ENCODE peak calls at places on chromosomes 12 and 14, in four cellular contexts. I is A549, P is ovary, W is psoas muscle. N is an unnamed sample.

GRCh38 chr12:111368291-111368683 is 608 bp downstream of the PHETA1 start:
- DNase-seq in I (no peak), P (peak), W (peak), N (no peak)

GRCh38 chr12:3558255-3558654 is 67.3 kb downstream of the PRMT8 start:
- DNase-seq in I (no peak), P (no peak), W (no peak), N (no peak)

GRCh38 chr12:10652192-10652591 is 21.7 kb downstream of the STYK1 start:
- DNase-seq in I (no peak), P (no peak), W (no peak), N (no peak)

GRCh38 chr14:87111141-87111540 is 881.8 kb downstream of the GALC start:
- DNase-seq in I (no peak), P (no peak), W (no peak), N (no peak)

GRCh38 chr14:105419305-105420091 is at the start of gene MTA1:
- DNase-seq in I (no peak), P (no peak), W (peak), N (peak)

GRCh38 chr14:77123381-77124344 is 17.9 kb downstream of the ZDHHC22 start:
- DNase-seq in I (no peak), P (no peak), W (no peak), N (no peak)

GRCh38 chr12:101839324-101840283 is 8.8 kb upstream of the GNPTAB start:
- DNase-seq in I (peak), P (peak), W (peak), N (peak)

GRCh38 chr12:108185002-108185401 is 55.9 kb downstream of the WSCD2 start:
- DNase-seq in I (no peak), P (no peak), W (no peak), N (no peak)

GRCh38 chr14:66008631-66009030 is 477.5 kb upstream of the CCDC196 start:
- DNase-seq in I (no peak), P (no peak), W (no peak), N (no peak)

GRCh38 chr14:60090864-60091519 is 731 bp upstream of the PCNX4 start:
- DNase-seq in I (peak), P (peak), W (peak), N (peak)

GRCh38 chr14:66119805-66120204 is 366.4 kb upstream of the CCDC196 start:
- DNase-seq in I (no peak), P (no peak), W (no peak), N (no peak)

GRCh38 chr14:76654573-76654955 is 106.7 kb upstream of the VASH1 start:
- DNase-seq in I (no peak), P (no peak), W (no peak), N (no peak)

GRCh38 chr14:89466460-89466859 is 49.4 kb upstream of the FOXN3 start:
- DNase-seq in I (no peak), P (peak), W (no peak), N (peak)

GRCh38 chr14:51789631-51790030 is 70.8 kb upstream of the GNG2 start:
- DNase-seq in I (no peak), P (no peak), W (no peak), N (peak)

GRCh38 chr12:78933014-78933413 is 68.4 kb downstream of the SYT1 start:
- DNase-seq in I (no peak), P (no peak), W (no peak), N (no peak)

GRCh38 chr14:56126514-56126913 is 8.3 kb downstream of the PELI2 start:
- DNase-seq in I (no peak), P (no peak), W (no peak), N (no peak)

GRCh38 chr12:1776139-1776975 is 44.0 kb upstream of the LRTM2 start:
- DNase-seq in I (peak), P (no peak), W (no peak), N (peak)

GRCh38 chr12:132600048-132601032 is 10.0 kb downstream of the LRCOL1 start:
- DNase-seq in I (peak), P (peak), W (peak), N (peak)

GRCh38 chr12:6192604-6193380 is 7.4 kb upstream of the CD9 start:
- DNase-seq in I (no peak), P (no peak), W (no peak), N (no peak)

GRCh38 chr12:109900752-109901580 is 892 bp downstream of the TCHP start:
- DNase-seq in I (no peak), P (no peak), W (no peak), N (peak)

GRCh38 chr12:109897029-109897428 is 3.0 kb upstream of the TCHP start:
- DNase-seq in I (no peak), P (no peak), W (no peak), N (no peak)

GRCh38 chr12:109902866-109903265 is 2.8 kb downstream of the TCHP start:
- DNase-seq in I (no peak), P (no peak), W (no peak), N (no peak)

GRCh38 chr12:109896188-109896587 is 3.9 kb upstream of the TCHP start:
- DNase-seq in I (no peak), P (no peak), W (no peak), N (no peak)

GRCh38 chr12:109899783-109900751 is at the start of gene TCHP:
- DNase-seq in I (peak), P (peak), W (peak), N (peak)
- TF ChIP-seq CTCF in I (peak), P (peak), W (peak), N (peak)

GRCh38 chr12:130009961-130010360 is 106.1 kb upstream of the TMEM132D start:
- DNase-seq in I (no peak), P (no peak), W (no peak), N (no peak)

GRCh38 chr12:130014485-130014807 is 110.6 kb upstream of the TMEM132D start:
- DNase-seq in I (peak), P (no peak), W (no peak), N (no peak)

GRCh38 chr12:130013771-130014484 is 110.1 kb upstream of the TMEM132D start:
- DNase-seq in I (peak), P (peak), W (peak), N (peak)

GRCh38 chr12:130008241-130008640 is 104.4 kb upstream of the TMEM132D start:
- DNase-seq in I (no peak), P (no peak), W (no peak), N (no peak)

GRCh38 chr12:130011611-130012385 is 108.0 kb upstream of the TMEM132D start:
- DNase-seq in I (no peak), P (no peak), W (no peak), N (no peak)
- H3K4me3 ChIP-seq in I (no peak), P (no peak), W (no peak), N (no peak)

GRCh38 chr12:55830601-55831406 is 1.4 kb upstream of the DNAJC14 start:
- DNase-seq in I (peak), P (peak), W (peak), N (peak)
- TF ChIP-seq CTCF in I (no peak), P (peak), W (no peak), N (no peak)

DNA sequence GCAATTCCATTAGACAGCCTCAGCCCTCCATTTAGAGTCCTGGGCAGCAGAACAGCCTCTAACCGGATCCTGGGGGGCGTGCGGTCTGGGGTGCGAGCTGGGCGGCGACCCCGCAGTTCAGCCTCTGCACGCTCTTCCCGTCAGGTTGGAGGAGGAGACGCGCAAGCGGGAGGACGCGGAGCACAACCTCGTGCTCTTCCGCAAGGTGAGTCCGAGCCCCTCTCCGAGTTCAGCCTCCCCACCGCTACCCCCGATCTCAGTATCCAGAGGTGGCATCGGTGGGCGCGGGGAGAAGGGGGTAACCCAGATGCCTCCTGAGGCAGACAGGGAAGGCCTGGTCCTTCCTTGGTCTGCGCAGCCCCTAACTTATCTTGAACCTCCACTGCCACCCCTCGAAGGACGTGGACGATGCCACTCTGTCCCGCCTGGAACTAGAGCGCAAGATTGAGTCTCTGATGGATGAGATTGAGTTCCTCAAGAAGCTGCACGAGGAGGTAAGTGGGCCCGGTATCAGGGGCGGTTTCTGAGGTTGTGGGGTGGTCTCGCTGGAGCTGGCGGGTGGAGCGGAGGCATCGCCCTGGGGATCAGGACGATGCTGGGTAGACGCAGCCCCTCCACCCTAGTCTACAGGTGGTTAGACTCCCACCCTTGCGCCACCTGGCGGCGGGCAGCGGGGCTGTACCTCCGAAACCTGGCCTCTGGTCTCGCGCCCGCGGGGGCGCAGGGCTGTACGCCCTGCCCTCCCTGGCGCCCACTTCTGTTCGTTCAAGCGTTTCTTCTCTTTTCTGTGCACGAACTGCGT is 1.3 kb downstream of the PRPH start:
- DNase-seq in I (peak), P (peak), W (peak), N (no peak)
- H3K4me3 ChIP-seq in I (peak), P (no peak), W (no peak), N (no peak)

DNA sequence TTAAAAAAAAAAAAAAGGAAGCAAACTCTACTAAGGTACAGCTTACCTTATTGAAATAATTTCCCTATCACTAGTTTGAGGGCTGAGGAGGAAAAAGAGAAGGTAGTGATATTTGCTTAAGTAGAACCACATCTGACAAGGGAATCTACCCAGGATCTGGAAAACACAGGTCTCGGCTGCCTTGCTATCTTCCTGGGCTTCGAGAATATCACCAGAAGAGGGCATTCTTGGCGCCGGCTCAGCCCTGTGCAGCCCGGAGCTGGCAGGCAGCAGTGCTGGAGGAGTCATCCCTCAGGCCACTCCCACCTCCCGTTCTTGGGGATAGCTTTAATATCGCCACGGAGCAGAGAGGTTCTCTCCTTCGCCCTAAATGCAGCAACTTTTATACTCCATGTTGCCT is 1181.2 kb downstream of the VRK1 start:
- DNase-seq in I (peak), P (peak), W (peak), N (peak)
- TF ChIP-seq CTCF in I (peak), P (no peak), W (peak), N (no peak)